ENCODE peak calls at places on chromosomes 11 and 22, in eight cellular contexts. B is astrocyte of the hippocampus, E is spleen, J is GM04503, I is EL, N is K562, M is RCC 7860, H is Calu3. D is an unnamed sample.

GRCh38 chr22:38924197-38924952 is 33.0 kb upstream of the APOBEC3A start:
- DNase-seq in J (peak; percentile 73), H (peak; percentile 85), B (peak; percentile 95), M (peak; percentile 85), N (no peak), I (peak; percentile 93), E (no peak), D (peak; percentile 97)

GRCh38 chr22:45235101-45235777 is 5.5 kb downstream of the KIAA0930 start:
- DNase-seq in I (no peak), B (no peak), H (no peak), J (no peak), E (peak; percentile 88), N (no peak), M (no peak), D (no peak)

GRCh38 chr11:13761712-13762111 is 93.2 kb downstream of the FAR1 start:
- DNase-seq in N (no peak), J (peak; percentile 2), B (peak; percentile 35), E (no peak), M (peak; percentile 7), H (no peak), I (peak; percentile 75), D (no peak)

GRCh38 chr11:33303541-33303940 is 46.4 kb downstream of the HIPK3 start:
- DNase-seq in E (no peak), I (no peak), N (no peak), J (no peak), M (no peak), H (no peak), B (no peak), D (no peak)

GRCh38 chr11:32229566-32230240 is 138.8 kb downstream of the RCN1 start:
- DNase-seq in J (no peak), E (no peak), B (no peak), I (no peak), M (no peak), N (no peak), H (no peak), D (no peak)

GRCh38 chr11:64492561-64492960 is 98.5 kb upstream of the SLC22A12 start:
- DNase-seq in I (no peak), M (no peak), E (no peak), J (no peak), B (no peak), H (no peak), N (no peak), D (no peak)

GRCh38 chr11:125167954-125168821 is 3.6 kb downstream of the PKNOX2 start:
- DNase-seq in J (peak; percentile 50), H (no peak), E (no peak), M (no peak), B (peak; percentile 82), N (no peak), I (no peak), D (no peak)

GRCh38 chr22:47310601-47311000 is 548.2 kb downstream of the TBC1D22A start:
- DNase-seq in J (no peak), I (no peak), H (no peak), M (peak; percentile 93), E (no peak), N (no peak), B (no peak), D (no peak)

GRCh38 chr11:18064450-18065048 is 18.5 kb upstream of the TPH1 start:
- DNase-seq in I (no peak), B (no peak), E (no peak), M (no peak), J (no peak), N (no peak), H (no peak), D (no peak)

GRCh38 chr11:122180435-122180834 is 64.4 kb upstream of the BLID start:
- DNase-seq in J (peak; percentile 97), H (no peak), I (peak; percentile 99), M (peak; percentile 67), B (peak; percentile 88), E (no peak), N (no peak), D (no peak)

GRCh38 chr11:66619080-66619554 is 2.7 kb downstream of the RBM14 start:
- DNase-seq in M (no peak), N (no peak), J (peak; percentile 77), E (no peak), I (peak; percentile 26), B (peak; percentile 80), H (no peak), D (no peak)

GRCh38 chr11:65121447-65121864 is 478 bp downstream of the FAU start:
- DNase-seq in N (peak; percentile 29), B (peak; percentile 31), I (no peak), J (no peak), H (no peak), M (no peak), E (peak; percentile 86), D (no peak)

GRCh38 chr22:41021039-41021654 is 70.0 kb downstream of the RBX1 start:
- DNase-seq in J (no peak), I (no peak), E (peak; percentile 77), M (no peak), B (no peak), N (no peak), H (no peak), D (no peak)

GRCh38 chr11:88575876-88576275 is 238.3 kb upstream of the CTSC start:
- DNase-seq in I (no peak), J (no peak), M (no peak), H (no peak), E (no peak), B (no peak), N (no peak), D (no peak)

GRCh38 chr11:68077617-68078592 is 39.1 kb downstream of the TCIRG1 start:
- DNase-seq in N (no peak), M (no peak), I (no peak), E (no peak), B (peak; percentile 26), H (no peak), J (no peak), D (no peak)

GRCh38 chr11:692824-693414 is 2.1 kb downstream of the DEAF1 start:
- DNase-seq in J (no peak), N (no peak), E (peak; percentile 84), I (no peak), M (no peak), H (no peak), B (no peak), D (no peak)

GRCh38 chr11:103051986-103052385 is 40.0 kb downstream of the DCUN1D5 start:
- DNase-seq in H (no peak), B (peak; percentile 59), J (no peak), I (peak; percentile 50), E (no peak), N (no peak), M (peak; percentile 85), D (no peak)

GRCh38 chr22:19059481-19060278 is 62.5 kb downstream of the DGCR2 start:
- DNase-seq in N (no peak), B (no peak), H (no peak), J (no peak), I (no peak), E (peak; percentile 47), M (no peak), D (no peak)

D was measured in HepG2.